ENCODE peak calls at places on chromosomes 3 and 15, in six cellular contexts. Y, J, T, H, E and O are unnamed samples.

GRCh38 chr3:52204337-52205073 is 6.5 kb downstream of the ALAS1 start:
- DNase-seq in J (no peak), T (peak; percentile 70), E (no peak), H (no peak), Y (peak; percentile 47), O (no peak)

GRCh38 chr3:107674371-107674770 is 151.6 kb downstream of the BBX start:
- DNase-seq in E (no peak), Y (no peak), H (no peak), T (no peak), J (no peak), O (no peak)

GRCh38 chr3:31248619-31248992 is 284.1 kb upstream of the STT3B start:
- DNase-seq in E (no peak), H (no peak), T (no peak), Y (no peak), J (no peak), O (no peak)

GRCh38 chr15:61155741-61156700 is 73.1 kb downstream of the RORA start:
- DNase-seq in Y (no peak), H (no peak), J (no peak), T (no peak), E (no peak), O (no peak)

GRCh38 chr3:129441782-129442181 is 1.8 kb downstream of the IFT122 start:
- DNase-seq in H (peak; percentile 41), Y (no peak), T (no peak), E (no peak), J (no peak), O (peak; percentile 90)

GRCh38 chr15:42130246-42130986 is 26.0 kb downstream of the PLA2G4F start:
- DNase-seq in J (no peak), E (no peak), H (no peak), T (no peak), Y (no peak), O (no peak)

GRCh38 chr3:172711457-172711800 is 562 bp upstream of the NCEH1 start:
- DNase-seq in E (no peak), T (no peak), Y (peak; percentile 36), J (no peak), H (peak; percentile 31), O (no peak)

GRCh38 chr3:66499881-66500574 is 794 bp downstream of the LRIG1 start:
- DNase-seq in T (peak; percentile 34), J (no peak), H (peak; percentile 71), Y (no peak), E (no peak), O (no peak)

GRCh38 chr3:159144891-159145290 is 343.0 kb downstream of the MFSD1 start:
- DNase-seq in J (no peak), T (no peak), E (no peak), H (no peak), Y (no peak), O (no peak)

GRCh38 chr3:69997486-69998307 is 1.8 kb upstream of the SAMMSON start:
- DNase-seq in E (no peak), H (peak; percentile 47), J (no peak), T (no peak), Y (no peak), O (no peak)

GRCh38 chr15:84598993-84599392 is 1.8 kb upstream of the ZSCAN2 start:
- DNase-seq in T (peak; percentile 37), E (no peak), Y (peak; percentile 65), J (peak; percentile 44), H (peak; percentile 77), O (peak; percentile 63)

GRCh38 chr15:41977757-41978369 is 5.5 kb upstream of the EHD4 start:
- DNase-seq in T (no peak), Y (no peak), J (no peak), H (no peak), E (no peak), O (no peak)

GRCh38 chr3:141367038-141367730 is 1.1 kb upstream of the ZBTB38 start:
- DNase-seq in T (no peak), J (peak; percentile 57), Y (no peak), H (no peak), E (no peak), O (peak; percentile 85)

GRCh38 chr3:150059729-150060128 is 89.0 kb upstream of the PFN2 start:
- DNase-seq in Y (no peak), E (no peak), T (no peak), J (no peak), H (no peak), O (no peak)

GRCh38 chr3:71436337-71436736 is 147.2 kb downstream of the FOXP1 start:
- DNase-seq in Y (no peak), E (no peak), J (no peak), H (no peak), T (no peak), O (no peak)

GRCh38 chr3:62246985-62247384 is 126.4 kb downstream of the FEZF2 start:
- DNase-seq in J (no peak), T (no peak), Y (no peak), E (no peak), H (no peak), O (no peak)

GRCh38 chr3:123420416-123420968 is 28.4 kb downstream of the ADCY5 start:
- DNase-seq in Y (no peak), E (no peak), T (no peak), J (no peak), H (no peak), O (no peak)

GRCh38 chr3:123419156-123419849 is 29.6 kb downstream of the ADCY5 start:
- DNase-seq in Y (no peak), T (no peak), J (no peak), E (no peak), H (no peak), O (no peak)

GRCh38 chr3:123421353-123422174 is 27.3 kb downstream of the ADCY5 start:
- DNase-seq in J (no peak), Y (no peak), T (no peak), E (no peak), H (peak; percentile 69), O (no peak)

GRCh38 chr3:123422457-123422856 is 26.4 kb downstream of the ADCY5 start:
- DNase-seq in E (no peak), T (no peak), Y (no peak), J (no peak), H (peak; percentile 48), O (no peak)

GRCh38 chr3:123419850-123420292 is 29.0 kb downstream of the ADCY5 start:
- DNase-seq in H (no peak), T (no peak), J (no peak), E (no peak), Y (no peak), O (no peak)
- TF ChIP-seq POLR2AphosphoS5 in H (no peak), T (no peak), J (no peak), E (no peak), Y (no peak), O (no peak)

GRCh38 chr3:99505646-99506269 is 132.6 kb upstream of the COL8A1 start:
- DNase-seq in H (no peak), T (no peak), E (no peak), Y (no peak), J (no peak), O (no peak)
- TF ChIP-seq POLR2AphosphoS5 in H (no peak), T (no peak), E (no peak), Y (no peak), J (no peak), O (no peak)

DNA sequence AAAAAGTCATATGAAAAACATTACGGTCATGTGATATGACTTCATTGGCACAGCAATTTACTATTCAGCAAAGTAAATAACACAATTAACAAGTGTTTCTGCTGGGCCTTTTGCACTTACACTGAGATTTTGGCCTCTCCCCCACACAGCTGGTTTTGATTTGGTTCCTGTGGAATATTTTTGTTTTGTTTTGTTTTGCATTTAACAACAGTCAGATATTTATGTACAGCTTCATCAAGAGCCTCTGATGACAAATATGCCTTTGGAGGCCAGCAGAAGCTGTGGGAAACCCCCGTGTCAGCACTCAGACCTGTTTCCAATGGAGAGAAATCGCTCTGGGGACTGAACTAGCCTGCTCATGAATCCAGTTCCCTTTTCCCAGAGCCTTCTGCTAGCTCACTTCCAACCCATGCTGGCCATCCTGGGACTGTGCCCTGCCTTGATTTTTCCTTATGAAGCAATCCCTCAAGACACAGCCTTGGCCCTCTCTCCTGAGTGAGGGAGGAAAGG is 161.9 kb downstream of the ATG7 start:
- DNase-seq in E (no peak), H (peak; percentile 41), J (no peak), T (no peak), Y (no peak), O (peak; percentile 34)
- TF ChIP-seq POLR2AphosphoS5 in E (no peak), H (no peak), J (no peak), T (no peak), Y (no peak), O (no peak)

GRCh38 chr15:99733268-99734039 is at the start of gene LYSMD4:
- DNase-seq in E (peak; percentile 60), T (peak; percentile 99), H (peak; percentile 100), J (peak; percentile 84), Y (peak; percentile 89), O (peak; percentile 93)
- TF ChIP-seq POLR2AphosphoS5 in E (peak; percentile 85), T (peak; percentile 73), H (peak; percentile 73), J (peak; percentile 84), Y (peak; percentile 94), O (peak; percentile 52)

GRCh38 chr3:14767245-14767593 is 51.5 kb upstream of the FGD5 start:
- DNase-seq in H (peak; percentile 9), J (no peak), T (no peak), Y (no peak), E (no peak), O (no peak)
- TF ChIP-seq POLR2AphosphoS5 in H (no peak), J (no peak), T (no peak), Y (no peak), E (no peak), O (no peak)

DNA sequence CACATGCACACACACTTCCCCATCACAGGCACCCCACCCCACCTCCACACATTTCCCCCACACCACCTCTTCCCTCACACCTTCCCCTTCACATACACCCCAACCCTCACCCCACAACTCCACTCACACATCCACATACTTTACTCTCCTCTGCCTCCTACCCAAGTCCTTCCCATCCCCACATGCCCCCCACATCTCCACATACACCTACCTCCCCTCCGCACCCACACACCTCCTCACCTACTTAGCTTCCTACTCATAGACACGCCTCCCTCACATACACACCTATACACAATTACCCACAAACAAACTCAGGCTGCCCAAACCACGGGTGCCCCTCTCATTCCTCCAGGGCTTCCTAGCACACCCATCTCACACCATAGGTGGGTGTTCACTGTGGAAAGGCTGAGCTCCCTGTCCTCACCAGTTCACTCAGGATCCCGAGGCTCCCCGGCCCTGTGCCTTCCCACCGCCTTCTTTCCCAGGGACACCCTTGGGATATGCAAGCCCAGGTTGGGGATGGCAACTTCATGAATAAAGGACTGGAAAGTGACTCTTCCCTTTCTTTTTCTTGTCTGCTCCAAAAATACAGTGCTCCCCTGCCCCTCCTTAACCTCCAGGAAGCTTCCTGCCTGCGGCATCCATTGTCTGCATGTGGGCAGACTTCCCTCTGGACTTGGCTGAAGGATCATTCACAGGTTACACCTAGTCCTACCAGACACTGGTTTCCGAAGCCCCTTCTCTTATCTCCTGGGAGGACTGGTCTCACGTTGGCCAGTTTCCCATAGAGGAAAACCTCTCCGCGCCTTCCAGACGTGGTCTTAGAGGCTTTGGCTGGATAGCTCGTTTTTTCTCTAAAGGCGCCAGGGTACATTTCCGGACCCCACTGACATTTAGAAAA is 61.5 kb downstream of the SLCO2A1 start:
- DNase-seq in H (no peak), J (no peak), T (no peak), E (no peak), Y (no peak), O (peak; percentile 55)
- TF ChIP-seq POLR2AphosphoS5 in H (no peak), J (no peak), T (no peak), E (no peak), Y (no peak), O (no peak)